ENCODE peak calls at places on chromosomes 12 and 14, in ten cellular contexts. X is colonic mucosa; F is aorta; H is neuronal stem cell; Y is upper lobe of right lung; C is fibroblast of lung; T is tibial artery; M is ovary; L is breast epithelium; U is CD8-positive, alpha-beta memory T cell. G is an unnamed sample. For H3K4me1, the result is how much of the 10 kb centered on the place peaks cover.

GRCh38 chr12:42284876-42285275 is 41.0 kb downstream of the ZCRB1 start:
- DNase-seq in M (no peak), T (no peak), X (no peak), Y (no peak), L (no peak), H (no peak), C (peak), U (no peak), F (no peak), G (no peak)

GRCh38 chr12:40229690-40230651 is 5.2 kb downstream of the LRRK2 start:
- DNase-seq in T (no peak), X (no peak), F (no peak), C (no peak), Y (no peak), H (no peak), M (no peak), U (no peak), L (no peak), G (no peak)

GRCh38 chr14:38255408-38255672 is 553 bp downstream of the CLEC14A start:
- DNase-seq in X (peak), H (no peak), C (peak), T (no peak), F (peak), L (no peak), Y (peak), M (no peak), U (peak), G (peak)

GRCh38 chr12:22981711-22982110 is 356.7 kb downstream of the ETNK1 start:
- DNase-seq in L (no peak), C (peak), H (no peak), T (no peak), X (no peak), Y (no peak), F (no peak), M (no peak), U (no peak), G (no peak)

GRCh38 chr12:25287610-25288009 is 36.9 kb upstream of the KRAS start:
- DNase-seq in U (no peak), F (no peak), L (no peak), Y (no peak), T (no peak), H (no peak), C (no peak), M (no peak), X (no peak), G (no peak)

GRCh38 chr14:99146991-99147740 is 124.8 kb downstream of the BCL11B start:
- DNase-seq in Y (no peak), T (peak), X (no peak), U (no peak), H (no peak), M (no peak), C (no peak), L (no peak), F (no peak), G (no peak)

GRCh38 chr14:25274529-25274928 is 224.6 kb upstream of the STXBP6 start:
- DNase-seq in M (no peak), F (no peak), X (no peak), U (no peak), L (no peak), C (no peak), Y (no peak), T (no peak), H (no peak), G (no peak)

GRCh38 chr12:724194-724855 is 28.1 kb upstream of the WNK1 start:
- DNase-seq in F (no peak), L (no peak), Y (no peak), T (no peak), C (no peak), H (no peak), U (no peak), X (no peak), M (no peak), G (peak)

GRCh38 chr12:45220366-45220931 is 4.6 kb downstream of the ANO6 start:
- DNase-seq in C (no peak), X (no peak), Y (no peak), M (no peak), T (no peak), H (no peak), L (no peak), F (no peak), U (no peak), G (no peak)

GRCh38 chr14:49960453-49960852 is 67.6 kb downstream of the ARF6 start:
- DNase-seq in L (no peak), Y (no peak), M (no peak), X (no peak), T (no peak), C (no peak), F (no peak), H (no peak), U (no peak), G (no peak)
- H3K4me1 ChIP-seq in L (under half), Y (under half), M (under half), X (under half), T (under half), C (under half), F (under half), H (under half), U (under half), G (under half)

GRCh38 chr12:6608592-6609311 is 1.6 kb upstream of the CHD4 start:
- DNase-seq in C (peak), H (no peak), M (peak), T (no peak), Y (peak), U (no peak), X (no peak), L (no peak), F (peak), G (no peak)
- H3K4me1 ChIP-seq in C (under half), H (under half), M (under half), T (half or more), Y (under half), U (half or more), X (under half), L (under half), F (under half), G (under half)

GRCh38 chr14:90440592-90440991 is 43.8 kb downstream of the CALM1 start:
- DNase-seq in U (no peak), H (no peak), F (no peak), T (no peak), X (no peak), Y (no peak), L (no peak), M (no peak), C (no peak), G (no peak)
- H3K4me1 ChIP-seq in U (under half), H (under half), F (under half), T (under half), X (under half), Y (under half), L (under half), M (under half), C (under half), G (under half)

DNA sequence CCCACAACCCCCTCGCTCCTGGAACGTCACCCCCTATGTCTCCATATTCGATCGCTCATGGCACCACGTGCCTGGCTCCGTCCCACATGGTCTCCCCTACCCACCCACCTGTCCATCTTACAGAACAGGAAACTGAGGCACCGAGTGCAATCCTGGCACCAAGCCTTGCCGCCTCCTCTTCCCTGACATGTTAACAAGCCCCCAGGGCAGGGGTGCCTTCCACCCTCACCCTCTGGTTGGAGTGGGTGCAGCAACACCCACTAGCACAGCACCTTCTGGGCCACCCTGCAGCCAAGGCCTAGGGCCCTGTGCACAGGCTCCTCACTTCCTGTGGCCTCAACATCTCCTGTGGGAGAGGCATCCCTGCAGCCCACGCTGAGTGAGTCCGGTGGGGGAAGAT is 110.3 kb downstream of the RFLNA start:
- DNase-seq in L (no peak), F (no peak), Y (no peak), C (no peak), M (no peak), T (no peak), H (no peak), X (no peak), U (no peak), G (no peak)
- H3K4me1 ChIP-seq in L (under half), F (under half), Y (under half), C (under half), M (under half), T (under half), H (under half), X (under half), U (under half), G (under half)

GRCh38 chr12:113898466-113898865 is 67.7 kb downstream of the RBM19 start:
- DNase-seq in X (no peak), F (no peak), H (no peak), Y (no peak), U (no peak), C (no peak), M (no peak), L (no peak), T (no peak), G (no peak)
- H3K4me1 ChIP-seq in X (under half), F (under half), H (under half), Y (under half), U (under half), C (under half), M (under half), L (under half), T (under half), G (under half)